ENCODE peak calls at places on chromosomes 2 and 18, in ten cellular contexts. S, J, Q, I, U, B, K, T, O and Y are unnamed samples.

GRCh38 chr2:126495189-126495588 is 160.8 kb upstream of the GYPC start:
- DNase-seq in S (no peak), J (no peak), Q (no peak), I (no peak), U (no peak), B (no peak), K (no peak), T (no peak), O (no peak), Y (no peak)

GRCh38 chr18:8667846-8668245 is 37.5 kb upstream of the MTCL1 start:
- DNase-seq in S (no peak), J (no peak), Q (no peak), I (no peak), U (no peak), B (no peak), K (no peak), T (no peak), O (no peak), Y (no peak)

GRCh38 chr2:22355816-22356433 is 1029.1 kb upstream of the KLHL29 start:
- DNase-seq in S (peak), J (peak), Q (peak), I (peak), U (peak), B (no peak), K (peak), T (peak), O (peak), Y (peak)

GRCh38 chr2:217903859-217904613 is 98.8 kb downstream of the TNS1 start:
- DNase-seq in S (no peak), J (peak), Q (peak), I (no peak), U (no peak), B (no peak), K (no peak), T (peak), O (peak), Y (no peak)

GRCh38 chr18:3481696-3482210 is 31.8 kb downstream of the TGIF1 start:
- DNase-seq in S (peak), J (peak), Q (no peak), I (no peak), U (no peak), B (peak), K (no peak), T (no peak), O (no peak), Y (peak)

GRCh38 chr18:23872701-23873550 is 141.6 kb upstream of the TTC39C start:
- DNase-seq in S (no peak), J (peak), Q (no peak), I (no peak), U (peak), B (no peak), K (no peak), T (no peak), O (no peak), Y (peak)

GRCh38 chr18:13245481-13246000 is 27.0 kb downstream of the LDLRAD4 start:
- DNase-seq in S (no peak), J (no peak), Q (no peak), I (no peak), U (no peak), B (no peak), K (no peak), T (peak), O (no peak), Y (no peak)

GRCh38 chr2:180015951-180016709 is 9.0 kb upstream of the CWC22 start:
- DNase-seq in S (no peak), J (no peak), Q (no peak), I (no peak), U (no peak), B (no peak), K (no peak), T (no peak), O (no peak), Y (no peak)

GRCh38 chr2:38432827-38433606 is 55.9 kb upstream of the ATL2 start:
- DNase-seq in S (no peak), J (no peak), Q (peak), I (no peak), U (no peak), B (no peak), K (no peak), T (peak), O (no peak), Y (no peak)

GRCh38 chr18:59012815-59013677 is 126.6 kb upstream of the SEC11C start:
- DNase-seq in S (no peak), J (no peak), Q (no peak), I (no peak), U (no peak), B (no peak), K (no peak), T (no peak), O (no peak), Y (no peak)

GRCh38 chr2:69641887-69642708 is 1.4 kb downstream of the AAK1 start:
- DNase-seq in S (no peak), J (no peak), Q (no peak), I (no peak), U (no peak), B (no peak), K (no peak), T (no peak), O (no peak), Y (no peak)

GRCh38 chr2:78979380-78980238 is 45.9 kb upstream of the REG3G start:
- DNase-seq in S (peak), J (peak), Q (peak), I (peak), U (no peak), B (no peak), K (peak), T (no peak), O (no peak), Y (peak)

GRCh38 chr2:166917433-166917832 is 29.2 kb downstream of the XIRP2 start:
- DNase-seq in S (no peak), J (no peak), Q (no peak), I (no peak), U (no peak), B (no peak), K (no peak), T (no peak), O (no peak), Y (no peak)

GRCh38 chr2:200081221-200081620 is 125.8 kb downstream of the MAIP1 start:
- DNase-seq in S (no peak), J (no peak), Q (no peak), I (no peak), U (no peak), B (no peak), K (no peak), T (no peak), O (no peak), Y (no peak)

GRCh38 chr2:200239216-200239615 is 67.3 kb upstream of the SPATS2L start:
- DNase-seq in S (peak), J (no peak), Q (no peak), I (no peak), U (no peak), B (no peak), K (no peak), T (no peak), O (no peak), Y (no peak)